ENCODE peak calls at places on chromosomes 4 and X, in six cellular contexts. R is HFF-Myc, E is mucosa of descending colon, L is tibial artery, W is nephron progenitor cell, G is dorsolateral prefrontal cortex. Y is an unnamed sample.

GRCh38 chr4:128410037-128410436 is 122.4 kb upstream of the PGRMC2 start:
- DNase-seq in R (no peak), E (no peak), L (no peak), W (no peak), G (no peak), Y (no peak)

GRCh38 chr4:94995684-94996394 is 238.1 kb downstream of the BMPR1B start:
- DNase-seq in R (no peak), E (no peak), L (no peak), W (peak), G (no peak), Y (no peak)

GRCh38 chr4:140059159-140059558 is 94.8 kb downstream of the MAML3 start:
- DNase-seq in R (no peak), E (no peak), L (no peak), W (no peak), G (no peak), Y (no peak)

GRCh38 chr4:186829097-186829496 is 105.4 kb upstream of the FAT1 start:
- DNase-seq in R (no peak), E (no peak), L (no peak), W (no peak), G (no peak), Y (no peak)

GRCh38 chr4:166400270-166400894 is 527.3 kb downstream of the TLL1 start:
- DNase-seq in R (no peak), E (no peak), L (no peak), W (no peak), G (no peak), Y (no peak)

GRCh38 chr4:7900351-7900750 is 39.3 kb downstream of the AFAP1 start:
- DNase-seq in R (no peak), E (no peak), L (no peak), W (no peak), G (no peak), Y (no peak)

GRCh38 chr4:140695483-140695882 is 60.7 kb downstream of the TBC1D9 start:
- DNase-seq in R (no peak), E (no peak), L (no peak), W (no peak), G (no peak), Y (no peak)

GRCh38 chr4:16289872-16290554 is 63.7 kb upstream of the TAPT1 start:
- DNase-seq in R (peak), E (no peak), L (no peak), W (peak), G (no peak), Y (peak)

GRCh38 chr4:39750216-39750615 is 52.3 kb downstream of the UBE2K start:
- DNase-seq in R (no peak), E (no peak), L (no peak), W (no peak), G (no peak), Y (no peak)

GRCh38 chr4:182258441-182259031 is 15.3 kb downstream of the TENM3 start:
- DNase-seq in R (no peak), E (no peak), L (no peak), W (no peak), G (no peak), Y (no peak)

GRCh38 chr4:108991929-108992328 is 229.1 kb upstream of the ETNPPL start:
- DNase-seq in R (peak), E (no peak), L (no peak), W (no peak), G (no peak), Y (peak)

GRCh38 chr4:151045907-151046306 is 30.8 kb upstream of the LRBA start:
- DNase-seq in R (no peak), E (no peak), L (no peak), W (no peak), G (no peak), Y (no peak)

GRCh38 chr4:153115322-153116100 is 88.7 kb upstream of the TRIM2 start:
- DNase-seq in R (peak), E (no peak), L (peak), W (no peak), G (no peak), Y (peak)

GRCh38 chrX:6226646-6227444 is 1.8 kb downstream of the NLGN4X start:
- DNase-seq in R (no peak), E (no peak), L (no peak), W (peak), G (peak), Y (no peak)

GRCh38 chrX:7925867-7926472 is 1.2 kb downstream of the PNPLA4 start:
- DNase-seq in R (peak), E (peak), L (peak), W (peak), G (peak), Y (peak)

GRCh38 chr4:88275516-88275915 is 8.8 kb downstream of the PPM1K start:
- DNase-seq in R (no peak), E (no peak), L (no peak), W (no peak), G (no peak), Y (no peak)

GRCh38 chrX:31266172-31267076 is 194.6 kb upstream of the FTHL17 start:
- DNase-seq in R (no peak), E (peak), L (peak), W (peak), G (peak), Y (no peak)

GRCh38 chr4:135382280-135382679 is 1180.7 kb upstream of the PABPC4L start:
- DNase-seq in R (no peak), E (no peak), L (no peak), W (no peak), G (no peak), Y (no peak)

GRCh38 chr4:162837241-162837640 is 329.4 kb downstream of the NAF1 start:
- DNase-seq in R (no peak), E (no peak), L (no peak), W (no peak), G (no peak), Y (no peak)

GRCh38 chr4:142741995-142742394 is 104.1 kb downstream of the INPP4B start:
- DNase-seq in R (no peak), E (no peak), L (no peak), W (no peak), G (no peak), Y (no peak)

GRCh38 chr4:687048-687974 is 1.6 kb downstream of the SLC49A3 start:
- DNase-seq in R (peak), E (peak), L (peak), W (no peak), G (peak), Y (peak)

GRCh38 chrX:134469481-134469880 is 9.5 kb downstream of the HPRT1 start:
- DNase-seq in R (no peak), E (no peak), L (no peak), W (no peak), G (no peak), Y (peak)

GRCh38 chr4:78645853-78646757 is 94.5 kb downstream of the ANXA3 start:
- DNase-seq in R (peak), E (peak), L (peak), W (no peak), G (no peak), Y (peak)

GRCh38 chrX:7117587-7117986 is 29.9 kb upstream of the STS start:
- DNase-seq in R (no peak), E (no peak), L (no peak), W (no peak), G (no peak), Y (no peak)

GRCh38 chr4:113248320-113248719 is 198.9 kb downstream of the ANK2 start:
- DNase-seq in R (no peak), E (no peak), L (no peak), W (no peak), G (no peak), Y (no peak)

DNA sequence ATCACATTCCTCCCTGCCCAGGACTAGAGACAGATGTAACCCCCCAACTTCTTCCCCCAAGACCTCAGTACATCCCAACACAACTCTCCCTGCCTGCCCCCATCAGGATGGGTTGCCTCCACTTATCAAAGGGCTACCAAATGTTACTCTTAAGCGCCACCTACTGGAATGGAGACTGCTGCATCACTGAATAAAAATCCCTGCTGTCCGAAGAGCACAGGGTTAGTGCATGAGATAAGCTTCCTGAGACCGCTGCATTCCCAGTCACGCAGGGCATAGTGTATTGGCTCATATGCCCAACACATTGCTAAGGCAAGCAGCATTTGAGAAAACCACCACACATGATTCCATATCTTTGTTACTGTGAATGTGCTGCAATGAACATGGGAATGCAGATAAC is 544.5 kb downstream of the PPP4R3C start:
- DNase-seq in R (no peak), E (no peak), L (no peak), W (peak), G (no peak), Y (no peak)
- TF ChIP-seq CTCF in R (no peak), E (no peak), L (peak), W (peak), G (no peak), Y (no peak)

DNA sequence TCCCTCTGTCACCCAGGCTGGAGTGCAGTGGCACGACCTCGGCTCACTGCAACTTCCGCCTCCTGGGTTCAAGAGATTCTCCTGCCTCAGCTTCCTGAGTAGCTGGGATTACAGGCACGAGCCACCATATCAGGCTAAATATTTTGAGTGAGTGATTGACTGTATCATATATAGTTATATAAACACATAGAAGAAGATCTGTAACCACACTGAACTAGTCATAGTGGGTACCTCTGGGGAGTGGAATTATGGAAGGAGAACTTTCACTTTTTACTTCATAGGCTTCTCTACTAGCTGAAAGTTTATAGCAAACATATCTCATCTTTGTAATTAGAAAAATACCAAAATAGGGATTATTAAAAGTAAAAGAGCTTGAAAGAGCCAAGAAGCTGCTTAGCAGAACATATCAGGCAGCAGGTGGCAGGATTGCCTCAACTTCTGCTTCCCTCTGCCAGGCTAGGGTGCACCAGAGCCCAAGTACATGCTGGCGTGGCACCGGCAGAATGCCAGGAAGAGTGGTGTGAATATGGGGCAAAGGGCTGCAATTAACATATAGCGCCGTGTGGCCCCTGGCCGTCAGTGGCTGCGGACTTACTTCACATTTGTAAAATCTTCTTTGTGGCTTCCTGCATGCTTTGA is 39.5 kb upstream of the CD40LG start:
- DNase-seq in R (no peak), E (peak), L (peak), W (peak), G (no peak), Y (no peak)
- TF ChIP-seq CTCF in R (no peak), E (no peak), L (peak), W (peak), G (peak), Y (peak)

DNA sequence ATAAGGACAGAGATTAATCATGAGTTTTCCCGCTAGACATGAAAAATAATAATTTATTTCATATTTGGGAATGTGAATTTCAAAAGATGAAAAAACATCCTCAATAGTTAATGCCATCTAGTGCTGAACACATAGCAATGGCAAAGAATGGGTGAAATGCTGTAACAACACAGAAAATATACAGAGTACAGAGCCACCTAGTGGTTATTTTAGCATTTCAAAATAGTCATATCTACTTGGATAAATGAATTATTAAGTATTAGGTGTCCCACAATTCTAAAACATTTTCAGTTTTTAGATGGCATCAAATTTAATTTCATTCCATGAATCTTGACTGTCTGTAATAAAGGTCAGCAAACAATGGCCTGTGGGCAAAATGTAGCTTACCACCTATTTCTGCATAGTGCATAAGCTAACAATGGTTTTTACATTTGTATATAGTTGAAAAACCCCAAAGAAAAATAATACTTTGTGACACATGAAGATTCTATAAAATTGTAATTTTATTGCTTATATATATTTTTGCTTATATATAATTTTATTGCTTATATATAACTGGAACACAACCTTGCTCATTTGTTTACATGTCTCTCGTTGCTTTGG is 99.3 kb upstream of the FAM47C start:
- DNase-seq in R (no peak), E (no peak), L (no peak), W (no peak), G (no peak), Y (peak)
- TF ChIP-seq CTCF in R (no peak), E (no peak), L (peak), W (peak), G (peak), Y (peak)

DNA sequence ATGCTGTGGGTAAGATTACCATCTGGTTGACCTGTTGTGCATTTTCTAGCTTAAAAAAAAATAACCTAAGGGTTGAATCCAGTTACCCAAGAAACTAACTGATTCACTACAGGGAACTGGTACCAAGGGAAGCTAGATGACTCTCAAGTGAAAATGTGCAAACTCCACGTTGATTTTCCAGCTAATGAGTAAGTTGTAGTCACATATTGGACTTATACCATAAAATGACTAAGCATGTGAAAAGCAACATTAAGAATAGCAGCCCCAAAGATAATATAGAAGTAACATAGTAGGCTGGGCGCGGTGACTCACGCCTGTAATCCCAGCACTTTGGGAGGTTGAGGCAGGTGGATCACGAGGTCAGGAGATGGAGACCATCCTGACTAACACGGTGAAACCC is 270.9 kb downstream of the SPRY1 start:
- DNase-seq in R (no peak), E (no peak), L (no peak), W (no peak), G (no peak), Y (peak)
- TF ChIP-seq CTCF in R (no peak), E (no peak), L (no peak), W (no peak), G (no peak), Y (no peak)

GRCh38 chr4:73341454-73341853 is 62.6 kb upstream of the ALB start:
- DNase-seq in R (peak), E (no peak), L (no peak), W (peak), G (no peak), Y (peak)
- TF ChIP-seq CTCF in R (peak), E (no peak), L (peak), W (peak), G (peak), Y (peak)

DNA sequence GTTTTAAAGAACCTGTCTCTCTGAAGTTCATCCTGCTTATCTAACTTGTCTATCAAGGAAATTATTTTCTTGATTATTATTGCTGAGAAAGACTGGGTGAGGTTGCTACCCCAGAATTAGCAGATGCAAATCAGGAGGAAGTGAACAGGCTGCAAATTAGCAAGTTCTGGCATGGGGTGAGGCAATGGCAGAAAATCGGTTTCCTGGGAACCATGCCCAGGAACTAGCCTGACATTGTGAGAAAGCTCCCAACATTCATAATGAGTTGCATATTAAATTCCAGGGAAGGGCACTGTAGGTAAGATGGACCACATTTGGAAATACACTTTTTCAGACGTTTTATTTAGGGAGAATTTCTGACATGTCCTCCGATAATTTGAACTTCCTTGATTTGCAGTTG is 11.6 kb downstream of the ARSF start:
- DNase-seq in R (no peak), E (no peak), L (no peak), W (no peak), G (no peak), Y (no peak)
- TF ChIP-seq CTCF in R (no peak), E (no peak), L (no peak), W (no peak), G (no peak), Y (no peak)

DNA sequence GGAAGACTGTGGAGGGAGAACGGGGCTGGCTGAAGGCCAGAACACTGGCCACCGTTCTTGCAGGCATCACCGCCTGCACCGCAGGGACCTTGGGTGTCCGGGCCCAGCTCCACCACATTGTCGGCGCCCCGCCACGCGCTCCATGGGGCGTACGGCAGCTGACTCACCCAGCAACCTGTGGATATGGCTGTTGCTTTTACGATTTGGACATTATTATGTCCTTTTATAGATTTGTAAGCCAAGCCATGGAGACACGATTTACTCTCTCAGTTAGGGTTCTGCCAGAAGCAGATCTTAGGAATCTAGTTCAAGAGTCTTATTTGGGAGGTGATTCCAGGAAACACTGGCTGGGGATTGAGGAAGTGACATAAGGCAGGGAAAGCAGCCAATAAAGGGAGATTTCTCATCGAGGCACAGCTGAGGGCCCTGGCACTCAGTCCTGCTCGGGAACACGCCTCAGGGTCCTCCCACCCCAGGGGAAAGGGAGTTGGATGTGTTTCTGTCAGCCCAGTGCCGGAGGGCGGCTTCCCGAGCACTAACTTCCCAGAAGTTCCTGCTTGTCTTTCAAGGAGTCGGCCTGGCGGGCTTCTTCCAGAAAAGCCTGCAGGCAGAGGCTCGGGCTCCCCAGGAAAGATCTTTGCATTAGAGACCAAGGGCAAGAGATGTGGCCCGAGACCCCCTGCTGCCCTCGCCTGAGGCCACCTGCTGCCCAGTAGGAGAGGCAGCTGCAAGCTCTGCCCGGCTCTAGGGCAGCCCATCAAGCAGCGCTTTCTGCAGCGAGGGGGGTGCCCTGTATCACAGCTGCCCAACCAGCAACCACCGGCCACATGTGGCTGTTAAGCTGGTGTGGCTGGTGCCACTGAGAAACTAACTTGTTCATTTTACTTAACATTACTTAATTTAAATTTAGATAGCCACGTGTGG is 52.9 kb downstream of the CRMP1 start:
- DNase-seq in R (no peak), E (peak), L (no peak), W (no peak), G (peak), Y (no peak)
- TF ChIP-seq CTCF in R (no peak), E (no peak), L (no peak), W (no peak), G (no peak), Y (no peak)

Y was measured in HFFc6.